ENCODE peak calls at places on chromosomes 4 and X, in four cellular contexts. D, O, V and J are unnamed samples.

GRCh38 chrX:153539171-153539978 is 21.9 kb downstream of the ATP2B3 start:
- DNase-seq in O (peak), D (peak), V (peak), J (peak)

GRCh38 chr4:149702414-149703108 is 113.1 kb downstream of the IQCM start:
- DNase-seq in O (no peak), V (no peak), D (no peak), J (no peak)

GRCh38 chrX:74349387-74349786 is 45.4 kb downstream of the ZCCHC13 start:
- DNase-seq in D (no peak), O (peak), V (no peak), J (peak)

GRCh38 chr4:48138936-48139335 is 4.9 kb upstream of the TXK start:
- DNase-seq in V (no peak), O (no peak), D (no peak), J (no peak)

GRCh38 chrX:78313526-78313925 is 13.9 kb downstream of the CYSLTR1 start:
- DNase-seq in V (no peak), O (no peak), D (no peak), J (no peak)

GRCh38 chr4:8344387-8344786 is 74.8 kb downstream of the HTRA3 start:
- DNase-seq in V (no peak), O (no peak), D (no peak), J (no peak)

GRCh38 chrX:85084770-85085393 is 81.2 kb downstream of the APOOL start:
- DNase-seq in O (peak), V (no peak), D (no peak), J (peak)

GRCh38 chr4:154985673-154986072 is 204.6 kb downstream of the RBM46 start:
- DNase-seq in O (no peak), V (no peak), D (no peak), J (no peak)

GRCh38 chrX:50988649-50989048 is 78.1 kb downstream of the BMP15 start:
- DNase-seq in D (no peak), O (peak), V (no peak), J (peak)

GRCh38 chr4:168796362-168797106 is 213.5 kb downstream of the CBR4 start:
- DNase-seq in O (peak), D (no peak), V (no peak), J (no peak)

GRCh38 chr4:118758293-118758692 is 73.1 kb downstream of the METTL14 start:
- DNase-seq in V (no peak), O (peak), D (no peak), J (no peak)

GRCh38 chrX:110563276-110563675 is 204.6 kb downstream of the RTL9 start:
- DNase-seq in D (no peak), O (no peak), V (no peak), J (no peak)

GRCh38 chr4:65367306-65367705 is 303.0 kb downstream of the EPHA5 start:
- DNase-seq in O (no peak), D (no peak), V (no peak), J (no peak)

DNA sequence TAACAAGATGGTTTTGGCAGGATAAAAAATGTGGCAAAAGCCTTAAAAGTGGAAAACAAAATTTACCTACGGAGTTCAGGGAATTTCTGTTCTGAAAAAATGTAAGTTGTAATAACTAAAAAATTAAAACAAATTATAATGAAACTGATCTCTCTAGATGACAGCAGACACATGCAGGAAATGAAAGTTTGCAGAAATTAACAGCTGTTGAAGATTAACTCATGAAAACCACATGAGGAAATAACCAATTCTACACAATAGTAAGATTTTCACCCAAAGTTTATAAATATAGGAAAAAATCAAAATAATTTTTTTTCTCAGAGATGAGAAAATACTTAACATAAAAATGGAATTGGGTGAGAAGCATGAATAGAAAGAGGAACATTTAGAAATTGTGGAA is 47.5 kb upstream of the UGT2B15 start:
- DNase-seq in O (no peak), V (no peak), D (no peak), J (no peak)
- H3K56ac ChIP-seq in O (no peak), V (no peak), D (no peak), J (no peak)

DNA sequence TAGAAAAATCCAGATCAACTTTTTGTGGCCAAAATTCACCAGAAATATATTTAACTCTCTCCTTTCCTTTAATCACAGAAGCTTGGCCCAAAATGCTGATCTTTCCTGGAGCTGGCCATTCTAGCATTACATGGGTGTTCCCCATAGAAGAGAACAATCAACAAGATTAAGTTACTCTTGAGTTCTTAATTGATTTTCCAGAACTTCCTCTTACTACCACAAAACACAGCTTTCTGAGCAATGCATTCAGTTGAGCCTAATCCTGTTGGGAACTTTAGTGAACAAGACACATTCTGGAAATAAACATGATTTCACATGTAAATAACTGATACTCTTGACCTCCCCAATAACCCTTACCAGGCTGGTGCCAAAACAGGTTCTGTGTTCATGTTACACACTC is 45.4 kb upstream of the STIM2 start:
- DNase-seq in O (no peak), D (no peak), V (no peak), J (no peak)
- H3K56ac ChIP-seq in O (no peak), D (no peak), V (no peak), J (no peak)

DNA sequence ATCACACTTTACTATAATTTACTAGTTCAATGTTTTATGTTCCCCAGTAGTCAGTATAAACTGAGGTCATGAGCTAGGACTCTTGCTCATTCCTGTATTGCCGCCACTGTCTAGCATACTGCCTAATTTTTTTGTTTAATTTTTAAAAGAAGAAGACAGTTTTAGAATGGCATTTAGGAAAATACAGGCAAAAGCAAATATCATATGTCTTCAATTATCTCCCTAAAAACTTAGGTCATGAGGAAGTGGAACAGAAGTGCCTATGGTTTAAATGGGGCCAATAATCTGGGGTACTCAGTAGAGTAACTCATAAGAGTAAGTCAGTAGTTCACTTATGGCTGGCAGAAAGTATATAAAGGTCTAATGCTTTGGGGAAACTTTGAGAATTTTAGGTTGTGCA is 390.3 kb downstream of the PDGFC start:
- DNase-seq in V (no peak), D (no peak), O (no peak), J (no peak)
- H3K56ac ChIP-seq in V (no peak), D (no peak), O (no peak), J (no peak)

GRCh38 chr4:96152824-96153223 is 312.9 kb downstream of the PDHA2 start:
- DNase-seq in V (no peak), D (no peak), O (no peak), J (no peak)

GRCh38 chr4:96145671-96146070 is 305.8 kb downstream of the PDHA2 start:
- DNase-seq in O (no peak), V (no peak), D (no peak), J (no peak)

GRCh38 chr4:96146686-96147085 is 306.8 kb downstream of the PDHA2 start:
- DNase-seq in O (no peak), V (no peak), D (no peak), J (no peak)

GRCh38 chr4:96150501-96150900 is 310.6 kb downstream of the PDHA2 start:
- DNase-seq in V (no peak), O (no peak), D (no peak), J (no peak)

DNA sequence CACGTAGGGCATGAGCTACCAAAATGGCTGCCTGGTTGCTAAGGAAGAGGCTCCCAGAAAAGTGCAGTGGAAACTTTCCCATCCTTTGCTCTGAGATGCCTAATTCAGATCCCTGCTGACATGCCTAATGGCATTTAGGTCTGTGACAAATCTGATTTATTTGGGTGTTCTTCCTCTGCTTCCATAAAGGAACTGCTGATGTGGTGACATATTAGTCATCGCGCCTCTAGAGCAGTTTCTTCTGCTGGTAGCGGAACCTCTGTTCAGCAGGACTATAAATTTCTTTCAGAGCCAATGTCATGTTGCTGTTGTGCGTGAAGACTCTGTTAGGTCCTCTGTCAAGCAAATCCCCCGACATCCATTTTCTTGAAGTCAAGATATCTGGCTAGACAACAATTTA is 310.0 kb downstream of the PDHA2 start:
- DNase-seq in V (no peak), D (no peak), O (no peak), J (no peak)
- H3K56ac ChIP-seq in V (no peak), D (no peak), O (no peak), J (no peak)

GRCh38 chr4:151029537-151029936 is 14.5 kb upstream of the LRBA start:
- DNase-seq in D (no peak), V (no peak), O (no peak), J (no peak)

GRCh38 chr4:151035321-151035720 is 20.2 kb upstream of the LRBA start:
- DNase-seq in V (no peak), D (no peak), O (no peak), J (no peak)

GRCh38 chr4:151034829-151035228 is 19.7 kb upstream of the LRBA start:
- DNase-seq in V (no peak), O (no peak), D (no peak), J (no peak)

GRCh38 chr4:151031831-151032605 is 16.9 kb upstream of the LRBA start:
- DNase-seq in O (peak), D (no peak), V (no peak), J (no peak)
- H3K56ac ChIP-seq in O (no peak), D (no peak), V (no peak), J (no peak)

DNA sequence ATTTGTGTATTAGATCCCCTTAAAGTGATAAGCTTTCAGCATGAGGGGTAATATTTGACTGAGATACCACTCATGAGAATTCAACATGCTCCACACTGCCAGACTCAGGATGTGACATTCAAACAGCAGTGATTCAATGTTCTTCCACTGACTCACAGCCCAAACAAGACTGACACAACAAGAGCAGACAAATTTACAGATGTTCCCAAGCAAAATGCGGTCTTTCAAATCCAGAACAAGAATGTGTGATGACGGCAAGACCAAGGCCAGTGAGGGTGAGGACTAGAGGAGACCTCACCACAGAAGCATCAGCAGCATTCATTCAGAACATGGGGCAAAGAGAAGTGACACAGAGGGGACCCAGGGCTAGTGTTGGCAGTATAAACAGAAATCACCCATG is 99.3 kb upstream of the GRIA3 start:
- DNase-seq in V (no peak), D (no peak), O (no peak), J (no peak)
- H3K56ac ChIP-seq in V (no peak), D (no peak), O (no peak), J (peak)

DNA sequence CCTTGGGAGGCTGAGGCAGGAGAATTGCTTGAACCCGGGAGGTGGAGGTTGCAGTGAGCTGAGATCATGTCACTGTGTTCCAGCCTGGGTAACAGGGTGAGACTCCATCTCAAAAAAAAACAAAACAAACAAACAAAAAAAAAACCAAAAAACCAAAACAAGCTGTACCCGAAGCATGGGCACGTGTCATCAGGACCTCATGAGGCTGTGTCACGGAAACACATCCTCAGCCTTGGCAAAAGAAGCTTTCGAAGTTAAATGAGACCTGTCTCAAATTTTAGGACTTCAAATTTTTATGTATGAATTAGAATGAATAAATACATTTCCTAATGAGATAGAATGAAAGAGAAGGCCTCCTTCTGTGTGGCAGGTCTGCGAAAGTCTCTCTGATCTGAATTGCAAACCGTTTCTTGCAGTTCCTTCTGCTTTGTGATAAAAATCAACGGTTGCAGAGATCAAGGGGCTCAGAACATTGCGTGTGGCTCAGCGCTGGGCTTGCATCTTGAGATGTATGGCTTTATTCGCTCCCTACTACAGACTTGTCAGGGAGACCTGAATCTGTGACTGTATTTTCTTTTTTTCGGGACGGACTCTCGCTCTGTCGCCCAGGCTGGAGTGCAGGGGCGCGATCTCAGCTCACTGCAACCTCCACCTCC is 19.5 kb upstream of the CRLF2 start:
- DNase-seq in D (no peak), V (no peak), O (no peak), J (no peak)
- H3K56ac ChIP-seq in D (no peak), V (no peak), O (no peak), J (peak)

DNA sequence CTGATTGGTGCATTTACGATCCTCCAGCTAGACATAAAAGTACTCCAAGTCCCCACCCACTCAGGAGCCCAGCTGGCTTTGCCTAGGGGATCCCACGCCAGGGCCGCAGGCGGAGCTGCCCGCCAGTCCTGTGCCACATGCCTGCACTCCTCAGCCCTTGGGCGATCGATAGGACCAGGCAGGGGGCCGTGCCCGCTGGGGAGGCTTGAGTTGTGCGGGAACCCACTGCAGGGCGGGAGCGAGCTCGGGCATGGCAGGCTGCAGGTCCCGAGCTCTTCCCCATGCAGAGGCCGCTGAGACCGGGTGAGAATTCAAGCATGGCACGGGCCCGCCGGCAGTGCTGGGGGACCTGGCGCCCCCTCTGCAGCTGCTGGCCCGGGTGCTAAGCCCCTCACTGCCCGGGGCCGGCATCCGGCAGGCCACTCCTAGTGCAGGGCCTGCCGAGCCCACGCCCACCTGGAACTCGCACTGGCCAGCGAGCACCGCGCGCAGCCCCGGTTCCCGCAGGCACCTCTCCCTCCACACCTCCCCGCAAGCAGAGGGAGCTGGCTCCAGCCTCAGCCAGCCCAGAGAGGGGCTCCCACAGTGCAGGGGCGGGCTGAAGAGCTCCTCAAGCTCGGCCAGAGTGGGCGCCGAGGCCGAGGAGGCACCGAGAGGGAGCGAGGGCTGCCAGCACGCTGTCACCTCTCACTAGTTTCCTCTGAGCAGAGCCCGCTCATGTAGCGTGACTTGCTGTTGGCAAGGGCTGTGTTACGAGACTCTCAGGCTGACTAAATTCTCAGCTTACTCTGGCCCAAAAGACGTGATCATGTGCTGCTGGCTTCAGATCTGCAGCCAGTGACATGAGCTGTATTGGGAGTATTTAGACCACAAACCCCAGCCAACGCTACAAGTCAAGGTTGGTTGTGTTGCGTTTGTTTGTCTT is 87.5 kb downstream of the TRAPPC11 start:
- DNase-seq in V (no peak), O (peak), D (no peak), J (no peak)
- H3K56ac ChIP-seq in V (no peak), O (no peak), D (no peak), J (no peak)

GRCh38 chr4:164207460-164207859 is 546.5 kb upstream of the SMIM31 start:
- DNase-seq in V (no peak), O (no peak), D (no peak), J (no peak)

GRCh38 chr4:164197556-164197955 is 556.4 kb upstream of the SMIM31 start:
- DNase-seq in D (no peak), V (no peak), O (no peak), J (no peak)

GRCh38 chr4:164204434-164204833 is 549.5 kb upstream of the SMIM31 start:
- DNase-seq in V (no peak), O (peak), D (no peak), J (peak)

GRCh38 chr4:164203476-164203875 is 550.5 kb upstream of the SMIM31 start:
- DNase-seq in V (no peak), O (no peak), D (no peak), J (no peak)
- H3K56ac ChIP-seq in V (no peak), O (no peak), D (no peak), J (no peak)

GRCh38 chrX:95044331-95044730 is 1370.3 kb downstream of the FAM133A start:
- DNase-seq in O (no peak), V (no peak), D (no peak), J (no peak)
- H3K56ac ChIP-seq in O (no peak), V (no peak), D (no peak), J (no peak)